ENCODE peak calls at places on chromosomes 12 and 14, in four cellular contexts. U is mucosa of descending colon, O is AG04450, F is epithelial cell of esophagus. J is an unnamed sample.
A peak's percentile ranks its signal among the peaks of the same experiment; 100 is the strongest.

GRCh38 chr12:53954694-53955035 is at the start of gene HOXC12:
- DNase-seq in O (no peak), U (no peak), F (no peak), J (no peak)

GRCh38 chr14:104604461-104605449 is at the start of gene TMEM179:
- DNase-seq in F (peak; percentile 13), U (no peak), O (no peak), J (no peak)

GRCh38 chr12:108173160-108173559 is 44.1 kb downstream of the WSCD2 start:
- DNase-seq in U (no peak), F (no peak), O (no peak), J (no peak)

GRCh38 chr12:53145383-53145782 is 35.1 kb upstream of the ZNF740 start:
- DNase-seq in F (peak; percentile 14), U (no peak), O (no peak), J (no peak)

GRCh38 chr12:110582286-110583136 is 607 bp downstream of the PPTC7 start:
- DNase-seq in O (no peak), F (peak; percentile 74), U (peak; percentile 83), J (peak; percentile 53)

GRCh38 chr12:92107621-92108131 is 38.0 kb downstream of the BTG1 start:
- DNase-seq in U (no peak), O (no peak), F (no peak), J (no peak)

GRCh38 chr14:71061458-71061857 is 154.2 kb downstream of the PCNX1 start:
- DNase-seq in U (no peak), O (no peak), F (no peak), J (no peak)

GRCh38 chr14:59187802-59188460 is 536 bp upstream of the DAAM1 start:
- DNase-seq in F (peak; percentile 19), O (no peak), U (no peak), J (no peak)

GRCh38 chr14:98798099-98798498 is 473.9 kb downstream of the BCL11B start:
- DNase-seq in F (no peak), U (no peak), O (no peak), J (no peak)

GRCh38 chr14:101031186-101031585 is 127.7 kb upstream of the RTL1 start:
- DNase-seq in U (no peak), O (no peak), F (no peak), J (no peak)
- TF ChIP-seq CTCF in U (no peak), O (no peak), F (no peak), J (no peak)

GRCh38 chr14:23005861-23006534 is 3.9 kb downstream of the C14orf93 start:
- DNase-seq in F (no peak), U (no peak), O (no peak), J (peak; percentile 29)

GRCh38 chr14:23008836-23009235 is 1.1 kb downstream of the C14orf93 start:
- DNase-seq in U (no peak), F (no peak), O (no peak), J (peak; percentile 32)

GRCh38 chr14:23002592-23002991 is 7.4 kb downstream of the C14orf93 start:
- DNase-seq in F (no peak), U (no peak), O (no peak), J (no peak)

GRCh38 chr14:23006544-23007419 is 3.2 kb downstream of the C14orf93 start:
- DNase-seq in F (peak; percentile 99), O (peak; percentile 95), U (peak; percentile 97), J (peak; percentile 98)

GRCh38 chr14:23005451-23005850 is 4.5 kb downstream of the C14orf93 start:
- DNase-seq in F (no peak), O (no peak), U (no peak), J (no peak)
- H3K4me3 ChIP-seq in F (no peak overlapping the region), O (no peak overlapping the region), U (no peak overlapping the region), J (no peak overlapping the region)

GRCh38 chr14:93736378-93737014 is 51.8 kb downstream of the PRIMA1 start:
- DNase-seq in U (no peak), O (no peak), F (no peak), J (no peak)
- TF ChIP-seq CTCF in U (no peak), O (no peak), F (no peak), J (no peak)

GRCh38 chr12:13000616-13000934 is 510 bp upstream of the HEBP1 start:
- DNase-seq in F (no peak), O (no peak), U (no peak), J (no peak)

GRCh38 chr12:13002301-13003097 is 2.4 kb upstream of the HEBP1 start:
- DNase-seq in O (no peak), F (no peak), U (no peak), J (no peak)

GRCh38 chr12:12999959-13000615 is at the start of gene HEBP1:
- DNase-seq in F (peak; percentile 94), U (peak; percentile 99), O (peak; percentile 71), J (peak; percentile 89)

GRCh38 chr12:13000935-13001724 is 1.1 kb upstream of the HEBP1 start:
- DNase-seq in U (peak; percentile 70), F (peak; percentile 59), O (no peak), J (peak; percentile 54)

GRCh38 chr12:13001725-13002040 is 1.6 kb upstream of the HEBP1 start:
- DNase-seq in U (no peak), F (no peak), O (no peak), J (no peak)
- H3K4me3 ChIP-seq in U (peak overlapping the region; percentile 26), F (peak overlapping the region; percentile 63), O (peak overlapping the region; percentile 64), J (peak overlapping the region; percentile 44)

GRCh38 chr12:71460318-71460717 is 20.7 kb downstream of the LGR5 start:
- DNase-seq in U (no peak), O (no peak), F (no peak), J (no peak)
- TF ChIP-seq CTCF in U (no peak), O (no peak), F (no peak), J (no peak)

GRCh38 chr14:21070610-21071224 is 613 bp downstream of the ARHGEF40 start:
- DNase-seq in U (peak; percentile 79), F (peak; percentile 11), O (no peak), J (peak; percentile 67)

GRCh38 chr14:21073921-21074320 is 3.8 kb downstream of the ARHGEF40 start:
- DNase-seq in O (no peak), U (no peak), F (no peak), J (no peak)

GRCh38 chr14:21071225-21072041 is 1.3 kb downstream of the ARHGEF40 start:
- DNase-seq in O (peak; percentile 88), F (peak; percentile 64), U (peak; percentile 85), J (peak; percentile 98)

GRCh38 chr14:21072781-21073339 is 2.8 kb downstream of the ARHGEF40 start:
- DNase-seq in U (peak; percentile 72), O (no peak), F (no peak), J (no peak)

GRCh38 chr14:21072102-21072501 is 2.0 kb downstream of the ARHGEF40 start:
- DNase-seq in U (no peak), F (peak; percentile 51), O (peak; percentile 44), J (peak; percentile 83)
- H3K4me3 ChIP-seq in U (no peak overlapping the region), F (no peak overlapping the region), O (peak overlapping the region; percentile 82), J (peak overlapping the region; percentile 86)

DNA sequence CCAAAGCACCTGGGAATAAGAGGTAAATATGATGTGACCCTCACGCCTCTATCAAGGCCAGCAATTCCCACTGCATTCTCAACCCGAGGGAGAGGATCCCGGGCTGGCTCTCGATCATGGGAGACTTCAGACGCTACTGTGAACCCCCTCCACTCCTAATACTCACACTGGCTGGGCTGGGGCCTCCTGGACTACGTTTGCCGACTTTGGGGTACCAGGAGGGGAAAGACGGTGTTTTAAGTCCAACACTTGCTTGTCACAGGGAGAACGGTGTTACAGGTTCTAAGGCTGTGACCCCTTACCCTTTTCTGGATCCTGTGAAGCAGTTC is 475 bp downstream of the NACA start:
- DNase-seq in U (no peak), O (no peak), F (no peak), J (no peak)
- TF ChIP-seq CTCF in U (no peak), O (no peak), F (no peak), J (no peak)